ENCODE peak calls at places on chromosomes 7 and 10, in six cellular contexts. E, F, J, P, T and N are unnamed samples. For H3K4me1, the result is how much of the 10 kb centered on the place peaks cover.

GRCh38 chr10:52390388-52390787 is 76.3 kb downstream of the DKK1 start:
- DNase-seq in E (no peak), F (no peak), J (no peak), P (peak), T (no peak), N (no peak)

GRCh38 chr7:71661671-71662224 is 529.8 kb downstream of the GALNT17 start:
- DNase-seq in E (no peak), F (no peak), J (no peak), P (no peak), T (no peak), N (no peak)

GRCh38 chr7:9608560-9608959 is 1175.2 kb downstream of the NXPH1 start:
- DNase-seq in E (no peak), F (peak), J (no peak), P (peak), T (no peak), N (no peak)

GRCh38 chr7:115217373-115217772 is 295.5 kb downstream of the MDFIC start:
- DNase-seq in E (no peak), F (no peak), J (no peak), P (no peak), T (no peak), N (no peak)

GRCh38 chr10:99435986-99436633 is 5.7 kb upstream of the GOT1 start:
- DNase-seq in E (peak), F (no peak), J (peak), P (no peak), T (no peak), N (no peak)

GRCh38 chr7:158004123-158004490 is 583.5 kb downstream of the PTPRN2 start:
- DNase-seq in E (no peak), F (no peak), J (no peak), P (no peak), T (no peak), N (no peak)

GRCh38 chr7:28017372-28017771 is 163.2 kb downstream of the JAZF1 start:
- DNase-seq in E (no peak), F (no peak), J (no peak), P (peak), T (no peak), N (no peak)

GRCh38 chr10:60186315-60187071 is 203.2 kb downstream of the ANK3 start:
- DNase-seq in E (no peak), F (no peak), J (no peak), P (no peak), T (no peak), N (peak)

GRCh38 chr7:122316467-122317394 is 12.2 kb upstream of the FEZF1 start:
- DNase-seq in E (peak), F (no peak), J (peak), P (no peak), T (no peak), N (no peak)

GRCh38 chr7:84669177-84669732 is 474.7 kb upstream of the SEMA3A start:
- DNase-seq in E (no peak), F (no peak), J (no peak), P (no peak), T (no peak), N (no peak)

GRCh38 chr7:139561-140243 is 52.7 kb upstream of the FAM20C start:
- DNase-seq in E (no peak), F (no peak), J (no peak), P (no peak), T (no peak), N (no peak)

GRCh38 chr10:83603708-83604107 is 535.6 kb upstream of the GHITM start:
- DNase-seq in E (no peak), F (no peak), J (no peak), P (peak), T (no peak), N (no peak)

GRCh38 chr10:124532106-124532641 is 70.6 kb downstream of the LHPP start:
- DNase-seq in E (peak), F (peak), J (peak), P (no peak), T (peak), N (peak)

GRCh38 chr10:26721561-26721960 is 24.1 kb downstream of the PDSS1 start:
- DNase-seq in E (no peak), F (no peak), J (no peak), P (no peak), T (peak), N (no peak)

GRCh38 chr7:137592232-137592896 is 248.8 kb upstream of the PTN start:
- DNase-seq in E (peak), F (no peak), J (peak), P (peak), T (no peak), N (no peak)

GRCh38 chr7:45984386-45985295 is 63.6 kb upstream of the IGFBP3 start:
- DNase-seq in E (no peak), F (no peak), J (no peak), P (no peak), T (no peak), N (no peak)

GRCh38 chr10:11197854-11198253 is 180.2 kb downstream of the CELF2 start:
- DNase-seq in E (no peak), F (no peak), J (no peak), P (no peak), T (no peak), N (no peak)

GRCh38 chr10:11192304-11193018 is 174.8 kb downstream of the CELF2 start:
- DNase-seq in E (no peak), F (no peak), J (no peak), P (no peak), T (no peak), N (peak)

GRCh38 chr10:11201911-11202310 is 184.2 kb downstream of the CELF2 start:
- DNase-seq in E (no peak), F (no peak), J (no peak), P (no peak), T (no peak), N (no peak)

GRCh38 chr10:11195017-11195586 is 177.4 kb downstream of the CELF2 start:
- DNase-seq in E (no peak), F (no peak), J (no peak), P (no peak), T (no peak), N (no peak)

DNA sequence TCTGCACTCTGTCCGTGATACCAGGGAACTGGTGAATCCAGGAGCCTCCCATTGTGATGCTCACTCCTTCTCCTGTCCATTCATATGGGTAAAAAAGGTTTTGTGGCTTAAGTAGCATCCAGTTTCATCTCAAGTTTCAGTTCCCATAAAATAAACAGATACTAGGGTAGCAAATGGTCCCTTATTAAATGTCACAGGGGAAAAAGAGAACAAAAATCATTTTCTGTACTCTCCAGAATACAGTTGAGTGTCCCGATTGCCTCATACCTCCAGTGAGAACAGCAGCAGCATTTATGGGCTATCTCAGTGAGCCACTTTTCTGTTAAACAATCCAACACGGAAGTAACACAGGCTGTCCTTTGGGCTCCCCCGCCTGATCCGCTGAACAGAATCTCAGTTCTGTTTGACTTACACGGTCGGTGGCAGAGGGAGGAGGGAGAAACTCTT is 179.6 kb downstream of the CELF2 start:
- DNase-seq in E (peak), F (no peak), J (no peak), P (no peak), T (no peak), N (peak)
- H3K4me1 ChIP-seq in E (under half), F (under half), J (under half), P (under half), T (half or more), N (under half)

GRCh38 chr10:103889121-103889720 is 28.8 kb downstream of the STN1 start:
- DNase-seq in E (no peak), F (no peak), J (no peak), P (no peak), T (no peak), N (no peak)

GRCh38 chr10:103890194-103890658 is 27.8 kb downstream of the STN1 start:
- DNase-seq in E (peak), F (peak), J (peak), P (no peak), T (no peak), N (no peak)

GRCh38 chr10:103892181-103892580 is 25.8 kb downstream of the STN1 start:
- DNase-seq in E (no peak), F (no peak), J (no peak), P (no peak), T (no peak), N (no peak)

GRCh38 chr10:103888113-103888841 is 29.7 kb downstream of the STN1 start:
- DNase-seq in E (peak), F (peak), J (peak), P (peak), T (no peak), N (peak)

DNA sequence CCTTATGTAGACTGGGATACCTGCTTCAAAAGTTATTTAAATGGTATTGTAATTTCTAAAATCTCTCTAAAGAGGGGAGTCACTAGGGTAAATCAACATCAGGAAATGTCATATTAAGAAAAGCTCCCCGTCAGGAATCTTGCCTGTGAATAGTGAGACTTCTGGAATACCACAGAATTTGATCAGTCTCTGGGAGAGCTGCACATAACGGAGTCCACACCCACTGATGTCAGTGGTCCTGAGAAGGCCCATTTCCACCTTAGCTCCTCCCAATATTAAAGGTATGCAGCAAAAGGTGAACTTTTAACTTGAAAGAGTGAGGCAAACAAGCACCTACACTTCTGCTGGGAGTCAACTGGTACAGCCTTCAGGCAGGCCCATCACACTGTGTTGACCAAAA is 27.3 kb downstream of the STN1 start:
- DNase-seq in E (no peak), F (no peak), J (peak), P (no peak), T (no peak), N (no peak)
- H3K4me1 ChIP-seq in E (under half), F (under half), J (under half), P (under half), T (under half), N (under half)

GRCh38 chr7:30474485-30474884 is 4.1 kb downstream of the NOD1 start:
- DNase-seq in E (no peak), F (no peak), J (no peak), P (no peak), T (no peak), N (no peak)
- H3K4me1 ChIP-seq in E (half or more), F (under half), J (under half), P (under half), T (under half), N (under half)

GRCh38 chr7:2641406-2642393 is 9.9 kb downstream of the TTYH3 start:
- DNase-seq in E (peak), F (no peak), J (peak), P (peak), T (no peak), N (peak)
- H3K4me1 ChIP-seq in E (half or more), F (under half), J (under half), P (half or more), T (under half), N (under half)

DNA sequence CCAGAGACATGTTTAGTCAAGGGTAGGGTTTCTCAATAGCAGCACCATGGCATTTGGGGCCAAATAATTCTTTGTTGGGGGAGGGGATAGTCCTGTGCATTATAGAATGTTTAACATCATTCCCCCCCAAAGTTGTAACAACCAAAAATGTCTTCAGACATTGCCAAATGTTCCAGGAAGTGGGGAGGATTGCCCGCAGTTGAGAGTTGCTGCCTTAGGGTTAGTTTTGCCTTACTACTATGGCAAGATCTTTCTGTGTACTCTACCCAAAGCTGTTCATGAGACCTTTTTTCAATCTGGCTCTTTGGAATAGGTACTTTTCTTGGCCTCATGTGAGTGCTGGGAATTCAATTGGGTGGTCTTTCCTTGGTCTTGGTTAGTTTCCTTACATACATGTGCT is 34.1 kb downstream of the SAMD8 start:
- DNase-seq in E (no peak), F (no peak), J (no peak), P (no peak), T (no peak), N (no peak)
- H3K4me1 ChIP-seq in E (under half), F (under half), J (under half), P (under half), T (under half), N (under half)

DNA sequence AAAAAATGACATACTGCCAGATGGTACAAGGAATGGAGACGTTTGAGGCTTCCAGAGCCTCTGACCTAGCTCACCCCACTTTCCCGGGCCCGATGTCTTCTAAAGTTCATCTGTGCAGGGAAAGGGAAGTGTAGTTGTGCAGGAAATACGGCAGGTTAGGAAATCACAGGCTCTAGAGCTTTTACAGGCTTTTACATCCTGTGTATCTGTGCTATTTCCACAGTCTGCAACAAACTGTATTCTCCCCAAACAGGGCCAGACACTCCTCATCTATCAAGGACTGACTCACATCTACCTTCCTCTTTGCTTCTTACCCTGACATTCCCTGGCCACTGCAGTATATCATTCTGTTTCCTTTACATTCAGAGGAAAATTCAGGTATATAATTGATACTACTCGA is 185.8 kb upstream of the PRSS58 start:
- DNase-seq in E (no peak), F (no peak), J (no peak), P (peak), T (no peak), N (no peak)
- H3K4me1 ChIP-seq in E (under half), F (under half), J (under half), P (under half), T (under half), N (under half)

GRCh38 chr7:44463169-44463808 is 27.2 kb downstream of the NUDCD3 start:
- DNase-seq in E (no peak), F (no peak), J (no peak), P (no peak), T (no peak), N (no peak)
- H3K4me1 ChIP-seq in E (under half), F (under half), J (under half), P (under half), T (half or more), N (under half)

GRCh38 chr10:24816997-24817396 is 93.3 kb upstream of the ARHGAP21 start:
- DNase-seq in E (no peak), F (no peak), J (no peak), P (no peak), T (no peak), N (no peak)

GRCh38 chr10:24814568-24815313 is 91.1 kb upstream of the ARHGAP21 start:
- DNase-seq in E (no peak), F (peak), J (no peak), P (peak), T (no peak), N (no peak)

GRCh38 chr10:24811906-24812305 is 88.2 kb upstream of the ARHGAP21 start:
- DNase-seq in E (no peak), F (no peak), J (no peak), P (peak), T (no peak), N (no peak)

DNA sequence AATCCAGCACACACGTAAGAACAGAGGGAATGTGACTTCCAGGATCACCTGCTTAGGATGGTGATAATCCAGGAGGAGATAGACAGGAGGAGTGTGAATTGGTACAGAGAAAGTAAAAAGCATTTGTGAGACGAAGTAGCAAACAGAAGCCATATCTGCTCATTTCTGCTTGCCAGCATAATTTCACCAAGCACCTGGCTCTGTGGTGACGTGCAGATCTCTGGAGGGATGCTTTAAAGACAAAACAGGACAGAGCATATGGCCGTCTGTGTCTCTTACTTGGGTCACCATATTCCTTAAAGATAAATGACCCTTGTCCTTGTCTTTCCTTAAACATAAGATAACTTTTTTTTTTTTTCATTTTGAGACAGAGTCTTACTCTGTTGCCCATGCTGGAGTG is 90.2 kb upstream of the ARHGAP21 start:
- DNase-seq in E (no peak), F (no peak), J (no peak), P (no peak), T (no peak), N (no peak)
- H3K4me1 ChIP-seq in E (under half), F (under half), J (under half), P (under half), T (under half), N (under half)

DNA sequence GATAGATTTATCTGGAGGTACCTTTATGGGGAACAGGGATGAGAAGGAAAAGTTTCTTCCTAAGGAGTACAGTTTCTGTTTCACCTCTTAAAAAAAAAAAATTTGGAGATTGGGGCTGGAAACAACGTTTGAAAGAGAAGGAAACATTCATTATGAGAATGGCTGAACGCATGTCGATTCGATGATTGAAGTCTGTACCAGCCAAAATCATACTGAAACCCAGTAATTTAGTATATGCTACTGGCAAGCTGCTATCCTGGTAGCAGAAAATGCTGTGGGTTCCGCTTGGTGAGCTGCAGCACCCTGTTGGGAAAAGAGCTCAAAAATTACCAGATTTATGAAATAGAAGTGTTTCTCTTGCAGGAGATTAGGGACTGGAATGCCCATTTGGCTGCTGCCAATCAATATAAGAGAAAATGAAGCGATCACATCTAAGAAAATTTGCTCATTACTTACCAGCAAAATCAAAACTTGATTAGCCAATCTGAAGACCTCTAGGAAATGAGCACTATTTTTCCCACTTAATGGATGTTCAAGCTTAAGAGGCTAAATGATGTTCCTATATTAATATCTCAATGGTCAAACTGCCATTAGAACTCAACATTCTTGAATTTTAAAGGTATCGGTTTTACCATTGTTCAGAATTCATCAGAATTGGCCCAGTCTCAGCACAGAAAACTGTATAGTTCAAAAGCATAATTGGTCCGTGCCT is 1.1 kb upstream of the ITGB1 start:
- DNase-seq in E (no peak), F (no peak), J (no peak), P (no peak), T (no peak), N (no peak)
- H3K4me1 ChIP-seq in E (under half), F (under half), J (under half), P (half or more), T (under half), N (half or more)